ENCODE peak calls at places on chromosomes 4 and X, in eight cellular contexts. O is mesothelial cell of epicardium; D is sigmoid colon; G is T-helper 2 cell; T is CD8-positive, alpha-beta memory T cell; A is HTR-8/SVneo; Y is ELR; S is BJ. J is an unnamed sample.

GRCh38 chrX:135170468-135170867 is 730 bp downstream of the CT55 start:
- DNase-seq in O (no peak), D (no peak), G (no peak), T (no peak), A (no peak), Y (no peak), S (no peak), J (no peak)

GRCh38 chr4:13821522-13821921 is 194.0 kb upstream of the BOD1L1 start:
- DNase-seq in O (no peak), D (no peak), G (no peak), T (no peak), A (no peak), Y (peak), S (no peak), J (no peak)

GRCh38 chrX:915427-916234 is 285.0 kb downstream of the SHOX start:
- DNase-seq in O (no peak), D (no peak), G (no peak), T (no peak), A (no peak), Y (no peak), S (no peak), J (no peak)

GRCh38 chr4:156321203-156321602 is 367.5 kb upstream of the CTSO start:
- DNase-seq in O (no peak), D (no peak), G (no peak), T (no peak), A (no peak), Y (peak), S (peak), J (no peak)

GRCh38 chrX:78945186-78945912 is at the start of gene P2RY10:
- DNase-seq in O (no peak), D (no peak), G (no peak), T (peak), A (no peak), Y (no peak), S (no peak), J (peak)

GRCh38 chr4:94472056-94472826 is 20.5 kb downstream of the PDLIM5 start:
- DNase-seq in O (no peak), D (no peak), G (no peak), T (no peak), A (peak), Y (peak), S (no peak), J (no peak)

GRCh38 chr4:38693531-38693930 is 29.5 kb downstream of the KLF3 start:
- DNase-seq in O (no peak), D (no peak), G (no peak), T (no peak), A (no peak), Y (no peak), S (no peak), J (no peak)

GRCh38 chrX:134684956-134685355 is 26.7 kb upstream of the PLAC1 start:
- DNase-seq in O (no peak), D (no peak), G (no peak), T (no peak), A (no peak), Y (no peak), S (no peak), J (no peak)